ENCODE peak calls at places on chromosome 12, in seven cellular contexts. Q, C, R, V, Z, P and J are unnamed samples.

GRCh38 chr12:6927379-6927991 is at the start of gene ATN1:
- DNase-seq in Z (no peak), V (no peak), R (peak), P (peak), C (peak), Q (peak), J (peak)

GRCh38 chr12:16613199-16613598 is 7.2 kb upstream of the LMO3 start:
- DNase-seq in Z (no peak), Q (no peak), R (no peak), C (no peak), V (no peak), P (peak), J (no peak)

GRCh38 chr12:90261283-90261682 is 552.6 kb upstream of the ATP2B1 start:
- DNase-seq in C (no peak), Z (no peak), Q (no peak), R (no peak), P (peak), V (no peak), J (no peak)

GRCh38 chr12:14454098-14454907 is 88.8 kb downstream of the ATF7IP start:
- DNase-seq in Z (no peak), V (peak), C (peak), R (peak), P (peak), Q (peak), J (peak)

GRCh38 chr12:127455347-127456265 is 811.4 kb upstream of the TMEM132C start:
- DNase-seq in V (no peak), R (no peak), Q (no peak), P (no peak), Z (no peak), C (no peak), J (no peak)

GRCh38 chr12:12017135-12017581 is 53.6 kb upstream of the BCL2L14 start:
- DNase-seq in R (peak), C (no peak), Q (no peak), V (no peak), P (no peak), Z (no peak), J (no peak)

GRCh38 chr12:120140603-120141002 is 24.1 kb upstream of the RAB35 start:
- DNase-seq in V (no peak), P (no peak), Z (no peak), R (no peak), Q (no peak), C (no peak), J (no peak)

GRCh38 chr12:4034926-4035325 is 161.7 kb upstream of the PARP11 start:
- DNase-seq in C (no peak), Z (no peak), Q (no peak), P (no peak), V (no peak), R (no peak), J (peak)

GRCh38 chr12:16607895-16608294 is 1.9 kb upstream of the LMO3 start:
- DNase-seq in Z (no peak), V (no peak), R (no peak), C (no peak), P (no peak), Q (no peak), J (no peak)

GRCh38 chr12:99479149-99479548 is 168.4 kb upstream of the GARIN6 start:
- DNase-seq in Z (no peak), V (no peak), Q (no peak), R (no peak), P (no peak), C (no peak), J (no peak)

GRCh38 chr12:111434680-111435338 is 29.1 kb downstream of the SH2B3 start:
- DNase-seq in R (no peak), Q (no peak), Z (peak), P (peak), C (peak), V (no peak), J (peak)

GRCh38 chr12:109739747-109740693 is 26.4 kb downstream of the FAM222A start:
- DNase-seq in Z (no peak), P (no peak), R (peak), C (no peak), Q (peak), V (no peak), J (no peak)

GRCh38 chr12:104680070-104680469 is 223.3 kb downstream of the CHST11 start:
- DNase-seq in P (no peak), Z (no peak), C (peak), V (no peak), Q (no peak), R (no peak), J (no peak)

DNA sequence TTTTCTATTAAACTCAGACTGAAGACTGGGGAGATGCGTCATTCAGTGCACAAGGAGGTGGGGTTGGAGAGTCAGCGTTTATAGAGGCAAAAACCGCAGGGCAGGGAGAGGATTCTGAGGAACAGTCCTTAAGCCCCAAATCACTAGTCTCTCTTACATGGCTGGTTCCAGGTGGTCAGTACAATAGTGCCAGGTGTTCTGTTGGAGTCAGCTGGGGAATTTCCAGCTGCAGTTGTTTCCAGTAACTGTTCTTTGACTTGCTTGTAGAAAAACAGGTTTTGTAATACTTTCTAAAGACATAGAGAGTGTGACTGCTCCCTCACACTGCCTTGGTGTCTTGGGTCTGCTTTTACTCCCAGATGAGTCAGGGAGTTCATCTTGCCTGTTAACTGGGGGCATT is 192.2 kb downstream of the TMTC3 start:
- DNase-seq in P (peak), C (peak), Z (no peak), R (no peak), Q (no peak), V (no peak), J (peak)
- H3K4me3 ChIP-seq in P (no peak), C (no peak), Z (no peak), R (no peak), Q (no peak), V (no peak), J (no peak)

GRCh38 chr12:22002430-22002829 is 43.6 kb upstream of the CMAS start:
- DNase-seq in C (no peak), V (no peak), R (no peak), P (no peak), Z (no peak), Q (no peak), J (no peak)

DNA sequence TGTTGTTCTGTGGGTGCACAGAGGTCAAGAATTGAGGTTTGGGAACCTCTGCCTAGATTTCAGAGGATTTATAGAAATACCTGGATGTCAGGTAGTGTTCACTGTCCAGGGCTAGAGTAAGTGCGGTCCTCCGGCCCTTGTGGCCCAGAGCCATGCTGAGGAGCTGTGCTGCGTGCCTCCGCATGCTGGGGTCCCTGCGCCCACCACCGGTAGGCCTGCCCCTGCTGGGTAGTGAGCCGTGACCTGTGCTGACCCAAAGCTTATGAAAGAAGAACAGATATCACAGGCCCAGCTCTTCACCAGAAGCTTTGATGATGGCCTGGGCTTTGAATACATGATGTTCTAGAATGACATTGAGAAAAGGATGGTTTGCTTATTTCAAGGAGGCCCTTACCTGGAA is 37.8 kb upstream of the CMAS start:
- DNase-seq in Z (no peak), C (no peak), R (no peak), P (no peak), V (no peak), Q (no peak), J (no peak)
- H3K4me3 ChIP-seq in Z (no peak), C (no peak), R (no peak), P (no peak), V (no peak), Q (no peak), J (no peak)

DNA sequence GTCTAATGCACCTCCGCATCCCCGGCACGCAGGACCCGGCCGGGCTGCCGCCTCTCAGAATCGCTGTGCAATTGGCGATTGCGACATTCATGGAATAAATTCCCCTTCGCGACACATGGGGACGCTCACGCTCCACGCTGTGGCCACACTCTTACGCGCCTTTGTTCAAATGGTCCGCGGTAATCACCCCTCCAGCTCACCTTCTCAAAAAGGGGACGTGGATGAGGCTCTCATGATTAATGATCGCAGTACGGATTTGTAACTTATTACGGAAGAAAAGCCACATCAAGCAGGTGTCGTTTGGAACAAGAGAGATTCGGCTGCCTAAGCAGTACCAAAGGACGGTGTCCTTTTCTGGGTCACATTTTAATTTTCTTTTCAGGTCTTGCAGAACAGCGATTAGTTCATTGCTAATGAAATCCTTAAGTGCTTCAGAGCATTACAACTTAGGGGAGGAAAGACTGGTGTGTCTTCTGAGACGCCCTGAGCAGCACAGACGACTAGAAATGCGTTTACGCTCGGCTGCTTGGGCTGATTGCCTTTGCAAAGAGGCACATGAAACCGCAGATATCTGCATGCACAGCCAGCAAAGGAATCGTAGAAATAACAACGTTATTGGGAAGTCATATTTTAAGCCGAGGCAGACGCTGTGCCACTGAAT is 37.3 kb upstream of the ADGRD1 start:
- DNase-seq in C (peak), Q (peak), R (peak), P (peak), Z (no peak), V (peak), J (peak)
- H3K4me3 ChIP-seq in C (no peak), Q (no peak), R (no peak), P (peak), Z (no peak), V (peak), J (no peak)

GRCh38 chr12:52120951-52121847 is 41.7 kb downstream of the SMIM41 start:
- DNase-seq in V (no peak), R (no peak), Z (no peak), C (no peak), P (no peak), Q (no peak), J (peak)

GRCh38 chr12:52121848-52122838 is 42.6 kb downstream of the SMIM41 start:
- DNase-seq in Z (peak), V (no peak), C (peak), R (peak), Q (no peak), P (peak), J (peak)

GRCh38 chr12:52125499-52125900 is 46.0 kb downstream of the SMIM41 start:
- DNase-seq in C (no peak), V (no peak), Z (no peak), Q (peak), P (no peak), R (no peak), J (no peak)

GRCh38 chr12:52122904-52123303 is 43.4 kb downstream of the SMIM41 start:
- DNase-seq in C (no peak), Z (no peak), Q (no peak), P (no peak), V (no peak), R (no peak), J (no peak)

GRCh38 chr12:52119398-52120254 is 40.1 kb downstream of the SMIM41 start:
- DNase-seq in Q (peak), P (peak), V (no peak), Z (peak), R (peak), C (no peak), J (peak)
- H3K4me3 ChIP-seq in Q (no peak), P (no peak), V (no peak), Z (no peak), R (no peak), C (no peak), J (no peak)

GRCh38 chr12:57765003-57765697 is 1.7 kb downstream of the CYP27B1 start:
- DNase-seq in P (no peak), C (peak), Q (no peak), Z (no peak), R (peak), V (no peak), J (no peak)
- H3K4me3 ChIP-seq in P (peak), C (peak), Q (peak), Z (peak), R (peak), V (peak), J (peak)

DNA sequence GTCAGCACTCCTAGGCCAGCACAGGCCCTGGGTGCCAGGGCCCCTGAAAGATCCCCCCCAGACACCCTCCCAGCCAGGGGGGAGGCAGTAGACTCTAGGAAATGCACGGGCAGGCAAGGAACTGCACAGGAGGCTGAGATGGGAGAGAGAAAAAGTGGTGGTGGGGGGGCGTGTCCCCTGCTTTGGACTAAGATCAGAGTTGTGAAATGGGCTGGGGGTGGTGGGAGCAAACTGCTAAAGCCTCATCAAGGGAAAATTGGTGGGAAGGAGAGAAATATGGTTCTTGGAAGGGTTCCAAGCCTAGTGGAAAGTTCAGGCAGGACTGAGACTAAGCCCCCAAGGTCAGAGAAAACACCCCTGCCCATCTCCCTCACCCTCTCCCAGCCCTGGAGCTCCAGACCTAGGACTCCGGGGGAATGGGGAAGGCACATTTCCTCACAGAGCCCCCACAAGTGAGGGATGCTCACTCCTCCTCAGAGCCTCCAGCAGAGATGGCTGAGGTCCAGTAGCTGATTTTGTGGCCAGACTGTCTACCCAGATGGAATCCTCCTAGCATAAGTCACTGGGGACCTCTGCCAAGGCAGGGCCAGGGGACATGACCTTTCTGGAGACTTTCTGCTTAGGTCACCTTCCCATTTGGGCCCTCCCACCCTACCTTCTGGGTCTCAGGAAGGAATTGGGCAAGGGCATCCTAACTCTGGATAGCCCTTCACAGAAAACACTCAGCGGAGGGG is 29.8 kb downstream of the FIGNL2 start:
- DNase-seq in V (no peak), Z (no peak), Q (no peak), P (peak), R (no peak), C (peak), J (peak)
- H3K4me3 ChIP-seq in V (no peak), Z (no peak), Q (no peak), P (no peak), R (no peak), C (no peak), J (no peak)

GRCh38 chr12:65740873-65741600 is 83.2 kb upstream of the HMGA2 start:
- DNase-seq in P (peak), Z (peak), Q (peak), R (peak), C (peak), V (peak), J (peak)

GRCh38 chr12:65741662-65742480 is 82.4 kb upstream of the HMGA2 start:
- DNase-seq in Q (peak), P (peak), V (no peak), C (peak), Z (no peak), R (peak), J (peak)

GRCh38 chr12:65740506-65740872 is 83.8 kb upstream of the HMGA2 start:
- DNase-seq in R (no peak), C (no peak), P (no peak), Z (no peak), Q (no peak), V (peak), J (peak)

GRCh38 chr12:65739606-65740005 is 84.7 kb upstream of the HMGA2 start:
- DNase-seq in R (no peak), C (no peak), V (no peak), Z (no peak), Q (no peak), P (no peak), J (no peak)

DNA sequence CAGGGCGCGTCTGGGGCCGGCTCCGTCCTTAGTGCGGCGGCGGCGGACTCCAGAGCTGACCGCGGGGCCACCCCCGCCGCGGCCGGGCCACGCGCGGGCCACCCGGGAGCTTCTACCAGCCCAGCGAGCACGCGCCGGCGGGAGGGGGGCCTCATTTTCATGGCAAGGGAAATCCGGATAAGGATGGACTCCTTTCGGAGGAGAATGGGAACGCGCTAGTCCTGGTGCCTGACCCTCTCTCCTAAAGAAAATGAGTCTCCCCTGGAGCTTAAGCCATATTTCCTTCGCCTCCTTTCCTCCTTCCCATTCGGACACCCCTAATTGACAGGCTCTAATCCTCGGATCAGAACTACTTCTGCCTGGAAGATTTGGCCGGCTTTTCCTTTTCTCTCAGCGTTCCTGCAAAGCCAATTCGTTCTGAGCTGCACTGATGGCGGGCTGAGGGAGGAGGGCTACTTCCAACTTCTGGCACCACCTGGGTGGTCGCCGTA is 81.8 kb upstream of the HMGA2 start:
- DNase-seq in Z (no peak), Q (peak), V (no peak), P (peak), C (peak), R (no peak), J (peak)
- H3K4me3 ChIP-seq in Z (no peak), Q (peak), V (peak), P (peak), C (peak), R (peak), J (peak)

DNA sequence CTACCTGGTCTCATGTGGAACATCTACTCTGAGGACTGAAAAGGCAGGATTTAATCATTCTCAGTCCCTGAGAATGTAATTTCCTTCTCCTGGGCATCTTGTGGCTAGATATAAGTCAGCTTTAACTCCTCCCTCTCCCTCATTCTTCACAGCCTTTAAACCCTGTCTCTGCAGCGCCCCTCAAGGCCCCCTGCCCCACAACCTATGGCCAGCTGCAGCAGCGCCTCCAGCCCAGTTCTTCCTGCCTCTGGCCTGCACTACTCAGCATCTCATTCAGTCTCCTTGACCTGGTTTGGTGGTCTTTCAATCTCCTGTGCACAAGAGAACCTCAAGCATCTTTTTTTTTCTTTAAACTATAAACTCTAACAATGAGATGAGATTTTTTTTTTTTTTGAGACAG is 29.3 kb downstream of the NCKAP5L start:
- DNase-seq in C (no peak), V (no peak), Z (no peak), P (no peak), Q (no peak), R (no peak), J (no peak)
- H3K4me3 ChIP-seq in C (no peak), V (no peak), Z (no peak), P (no peak), Q (no peak), R (no peak), J (no peak)

GRCh38 chr12:118052324-118053070 is 8.5 kb downstream of the WSB2 start:
- DNase-seq in C (peak), P (peak), V (peak), Z (no peak), Q (no peak), R (peak), J (peak)
- H3K4me3 ChIP-seq in C (no peak), P (no peak), V (peak), Z (no peak), Q (no peak), R (no peak), J (no peak)

DNA sequence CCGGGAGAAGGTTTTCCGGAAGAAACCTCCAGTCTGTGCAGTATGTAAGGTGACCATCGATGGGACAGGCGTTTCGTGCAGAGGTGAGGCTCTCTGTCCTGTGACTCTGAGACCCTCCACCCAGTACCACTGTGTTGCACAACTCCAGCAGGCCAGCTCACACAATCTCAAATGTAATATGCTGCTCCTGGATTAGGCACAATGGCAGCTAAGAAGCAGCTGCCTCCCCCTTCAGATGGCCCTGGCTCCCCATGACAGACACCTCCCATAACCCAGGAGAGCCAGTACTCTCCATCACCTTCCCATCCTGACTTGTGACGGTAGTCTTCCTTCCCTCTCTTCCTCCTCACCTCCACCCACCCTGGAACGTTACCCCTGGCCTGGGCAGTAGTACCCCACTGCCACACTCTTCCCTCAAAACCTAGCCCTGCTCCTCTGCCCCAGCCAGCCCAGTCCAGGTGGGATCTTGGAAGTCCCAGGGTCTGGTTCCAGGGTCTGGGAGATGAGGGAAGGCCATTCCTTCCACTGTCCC is 2.1 kb downstream of the TNS2 start:
- DNase-seq in C (no peak), V (no peak), Z (no peak), Q (no peak), P (no peak), R (peak), J (no peak)
- H3K4me3 ChIP-seq in C (peak), V (peak), Z (no peak), Q (no peak), P (peak), R (no peak), J (peak)